ENCODE peak calls at places on chromosomes 4 and X, in four cellular contexts. X is cardiac muscle cell, E is iPS DF 6.9, S is left ventricle myocardium inferior. H is an unnamed sample.

GRCh38 chr4:112704991-112705845 is 68.3 kb downstream of the LARP7 start:
- DNase-seq in X (peak; percentile 67), S (peak; percentile 50), E (no peak), H (no peak)

GRCh38 chrX:104118765-104119164 is 6.4 kb downstream of the ZCCHC18 start:
- DNase-seq in S (no peak), E (no peak), X (no peak), H (no peak)

GRCh38 chr4:55808187-55808586 is 11.4 kb upstream of the EXOC1L start:
- DNase-seq in S (no peak), E (no peak), X (no peak), H (no peak)

GRCh38 chr4:150192986-150193385 is 114.7 kb downstream of the DCLK2 start:
- DNase-seq in S (no peak), X (no peak), E (no peak), H (no peak)

GRCh38 chrX:20116087-20116574 is 576 bp downstream of the MAP7D2 start:
- DNase-seq in X (no peak), E (no peak), S (no peak), H (no peak)

GRCh38 chrX:127732709-127733108 is 319.5 kb downstream of the ACTRT1 start:
- DNase-seq in E (no peak), S (no peak), X (no peak), H (no peak)

GRCh38 chrX:114800719-114801118 is 216.7 kb downstream of the IL13RA2 start:
- DNase-seq in E (no peak), S (no peak), X (peak; percentile 89), H (no peak)

GRCh38 chrX:15146515-15146914 is 123.4 kb downstream of the ASB9 start:
- DNase-seq in S (no peak), E (no peak), X (peak; percentile 17), H (no peak)

GRCh38 chrX:140354431-140355120 is 150.3 kb downstream of the SOX3 start:
- DNase-seq in S (no peak), X (no peak), E (no peak), H (no peak)

GRCh38 chr4:165631208-165631894 is 241.7 kb upstream of the TLL1 start:
- DNase-seq in S (no peak), X (no peak), E (no peak), H (no peak)

GRCh38 chr4:156321203-156321602 is 367.5 kb upstream of the CTSO start:
- DNase-seq in S (no peak), E (no peak), X (peak; percentile 85), H (no peak)

GRCh38 chr4:8544741-8545438 is 35.3 kb upstream of the GPR78 start:
- DNase-seq in S (no peak), E (no peak), X (peak; percentile 73), H (no peak)

GRCh38 chr4:109418588-109418987 is 15.0 kb upstream of the SEC24B start:
- DNase-seq in X (no peak), S (no peak), E (no peak), H (no peak)

GRCh38 chr4:109425405-109425804 is 8.2 kb upstream of the SEC24B start:
- DNase-seq in S (no peak), E (no peak), X (no peak), H (no peak)

GRCh38 chr4:109419679-109420078 is 13.9 kb upstream of the SEC24B start:
- DNase-seq in S (no peak), X (peak; percentile 75), E (no peak), H (no peak)

GRCh38 chr4:109429545-109429944 is 4.1 kb upstream of the SEC24B start:
- DNase-seq in S (no peak), X (peak; percentile 57), E (no peak), H (no peak)

GRCh38 chr4:109424093-109424818 is 9.4 kb upstream of the SEC24B start:
- DNase-seq in S (no peak), X (no peak), E (no peak), H (no peak)
- H3K4me3 ChIP-seq in S (no peak overlapping the region), X (no peak overlapping the region), E (no peak overlapping the region), H (no peak overlapping the region)

DNA sequence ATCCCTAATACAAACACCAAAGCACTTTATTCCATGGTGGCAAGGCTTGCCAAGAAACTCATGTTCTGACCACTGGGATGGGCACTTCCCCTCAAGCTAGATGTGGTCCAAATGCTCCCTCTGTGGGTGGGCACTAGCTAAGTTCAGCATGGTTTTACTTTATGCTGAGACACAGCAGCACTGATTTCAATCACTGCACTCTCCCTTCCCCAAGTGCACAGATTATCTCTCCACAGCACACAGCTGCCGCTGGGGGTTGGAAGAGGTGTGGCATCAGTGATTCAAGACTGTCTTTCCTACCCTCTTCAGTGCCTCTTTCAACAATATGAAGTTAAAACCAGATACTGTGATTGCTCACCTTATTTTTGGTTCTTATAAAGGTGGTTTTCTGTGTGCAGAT is 16.5 kb upstream of the GUCY2F start:
- DNase-seq in S (no peak), X (no peak), E (no peak), H (no peak)
- H3K4me3 ChIP-seq in S (no peak overlapping the region), X (no peak overlapping the region), E (no peak overlapping the region), H (no peak overlapping the region)

GRCh38 chr4:53889335-53890084 is 174.9 kb downstream of the CHIC2 start:
- DNase-seq in E (no peak), X (peak; percentile 62), S (no peak), H (no peak)
- H3K4me3 ChIP-seq in E (no peak overlapping the region), X (no peak overlapping the region), S (no peak overlapping the region), H (no peak overlapping the region)

DNA sequence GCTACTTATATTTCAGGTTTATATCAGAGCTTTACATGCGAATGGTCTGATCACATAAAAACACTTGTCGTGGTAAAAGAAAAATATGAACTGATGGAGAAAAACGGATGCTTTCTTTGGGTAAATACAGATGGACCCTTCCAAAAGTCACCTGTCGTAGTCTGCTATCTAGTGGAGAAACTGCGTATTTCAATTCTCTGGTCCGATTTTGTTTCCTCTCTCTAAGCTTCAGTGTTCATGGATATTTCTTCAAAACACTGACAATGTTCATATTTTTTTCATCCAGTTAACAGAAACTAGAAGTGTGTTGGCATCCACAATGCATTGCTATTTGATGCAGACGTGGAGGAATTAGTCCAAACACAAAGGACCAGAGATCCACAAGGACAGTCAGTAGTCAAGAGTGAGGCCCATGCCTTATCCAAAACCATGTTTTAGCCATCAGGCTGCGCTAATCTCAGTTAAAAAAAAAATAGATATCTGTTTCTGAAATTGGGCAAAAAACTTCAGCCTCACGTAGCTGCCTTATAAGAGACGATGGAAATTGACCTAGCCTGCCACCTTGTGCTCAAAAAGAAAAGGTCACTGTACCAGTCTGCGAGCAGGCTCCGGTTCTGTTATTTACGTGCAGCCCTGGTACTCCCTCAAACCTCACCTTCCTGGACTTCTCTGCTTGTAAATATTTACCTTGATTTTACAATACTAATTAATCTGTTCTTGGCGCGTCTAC is 16.0 kb downstream of the MEPE start:
- DNase-seq in E (no peak), S (peak; percentile 15), X (peak; percentile 79), H (no peak)
- H3K4me3 ChIP-seq in E (no peak overlapping the region), S (peak overlapping the region; percentile 46), X (no peak overlapping the region), H (no peak overlapping the region)

DNA sequence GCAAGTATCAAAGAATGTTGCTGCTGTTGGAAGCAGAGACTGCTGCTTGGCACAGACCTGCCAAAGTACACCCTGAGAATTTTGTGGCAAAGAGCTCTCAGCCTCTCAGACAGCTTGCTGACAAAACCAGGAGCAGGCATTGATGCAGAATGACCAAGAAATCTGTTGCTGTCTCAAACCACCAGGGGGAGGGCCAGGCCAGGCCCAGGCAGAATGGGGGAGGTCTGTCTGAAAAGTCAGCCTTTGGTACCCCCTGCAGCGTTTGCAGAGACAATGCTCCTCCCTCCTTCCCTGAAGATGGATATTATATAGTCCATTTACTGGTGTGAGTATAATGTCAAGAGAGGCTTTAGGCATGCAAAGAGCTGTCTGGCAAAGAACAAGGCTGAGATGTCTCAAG is 52.9 kb upstream of the TRPC5OS start:
- DNase-seq in X (no peak), S (no peak), E (peak; percentile 37), H (no peak)
- H3K4me3 ChIP-seq in X (no peak overlapping the region), S (no peak overlapping the region), E (no peak overlapping the region), H (no peak overlapping the region)

GRCh38 chrX:2712428-2712827 is 21.3 kb downstream of the CD99 start:
- DNase-seq in X (no peak), E (no peak), S (no peak), H (no peak)
- H3K4me3 ChIP-seq in X (no peak overlapping the region), E (no peak overlapping the region), S (no peak overlapping the region), H (no peak overlapping the region)

DNA sequence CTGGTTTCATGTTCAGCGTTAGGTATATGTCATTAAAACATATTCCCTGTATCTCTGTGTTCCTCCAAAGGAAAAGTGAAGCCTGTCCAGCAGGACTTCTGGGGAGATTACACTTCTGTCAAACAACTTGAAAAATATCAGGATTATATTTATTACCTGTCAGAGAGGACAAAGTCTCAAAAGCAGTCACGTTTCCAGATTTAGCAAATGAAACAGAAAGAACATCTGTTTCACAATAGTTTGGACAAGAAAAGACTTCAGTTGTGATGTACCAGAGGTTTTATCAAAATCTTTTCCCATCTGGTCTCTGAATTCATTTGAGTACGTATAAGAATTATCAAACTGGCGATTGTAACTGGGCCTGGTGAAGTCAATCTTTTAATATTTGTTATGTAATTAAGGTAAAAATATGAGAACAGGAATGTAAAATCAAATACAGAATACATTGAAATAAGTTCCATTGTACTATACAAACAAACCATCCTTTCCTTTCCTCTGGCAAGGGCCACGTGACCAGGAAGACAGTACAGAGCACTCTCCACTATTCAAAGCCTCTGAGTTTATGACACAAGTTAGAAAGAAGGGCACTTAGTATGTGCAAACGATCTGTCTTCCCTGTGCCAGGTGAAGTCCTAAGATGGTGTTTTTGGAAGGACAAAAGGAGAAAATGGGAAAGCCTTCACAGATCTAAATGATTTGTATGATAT is 3.2 kb downstream of the CASP3 start:
- DNase-seq in S (no peak), E (no peak), X (peak; percentile 10), H (no peak)
- H3K4me3 ChIP-seq in S (no peak overlapping the region), E (no peak overlapping the region), X (no peak overlapping the region), H (peak overlapping the region; percentile 28)